ENCODE peak calls at places on chromosomes 4 and X, in five cellular contexts. One of them, this sample, is unnamed.

GRCh38 chr4:54063737-54064316 is 578 bp downstream of the CHIC2 start:
- DNase-seq in mammary epithelial cell: peak
- DNase-seq in GM23248: peak
- DNase-seq in astrocyte: no peak
- DNase-seq in K562: peak
- DNase-seq in this sample: peak

GRCh38 chr4:2069161-2069971 is 10.2 kb downstream of the NAT8L start:
- DNase-seq in mammary epithelial cell: no peak
- DNase-seq in GM23248: no peak
- DNase-seq in astrocyte: no peak
- DNase-seq in K562: no peak
- DNase-seq in this sample: no peak

GRCh38 chr4:81757706-81758105 is 286.0 kb upstream of the RASGEF1B start:
- DNase-seq in mammary epithelial cell: no peak
- DNase-seq in GM23248: no peak
- DNase-seq in astrocyte: no peak
- DNase-seq in K562: no peak
- DNase-seq in this sample: no peak

GRCh38 chr4:10115657-10116624 is 658 bp downstream of the WDR1 start:
- DNase-seq in mammary epithelial cell: peak
- DNase-seq in GM23248: peak
- DNase-seq in astrocyte: no peak
- DNase-seq in K562: peak
- DNase-seq in this sample: peak

GRCh38 chr4:65747386-65747785 is 77.1 kb upstream of the EPHA5 start:
- DNase-seq in mammary epithelial cell: no peak
- DNase-seq in GM23248: no peak
- DNase-seq in astrocyte: peak
- DNase-seq in K562: no peak
- DNase-seq in this sample: no peak

GRCh38 chr4:37546586-37546985 is 139.6 kb downstream of the RELL1 start:
- DNase-seq in mammary epithelial cell: no peak
- DNase-seq in GM23248: no peak
- DNase-seq in astrocyte: no peak
- DNase-seq in K562: no peak
- DNase-seq in this sample: no peak

GRCh38 chrX:49268702-49269009 is 937 bp upstream of the PPP1R3F start:
- DNase-seq in mammary epithelial cell: no peak
- DNase-seq in GM23248: no peak
- DNase-seq in astrocyte: no peak
- DNase-seq in K562: no peak
- DNase-seq in this sample: no peak

GRCh38 chr4:38111717-38112116 is 151.5 kb downstream of the PTTG2 start:
- DNase-seq in mammary epithelial cell: no peak
- DNase-seq in GM23248: no peak
- DNase-seq in astrocyte: no peak
- DNase-seq in K562: no peak
- DNase-seq in this sample: no peak

GRCh38 chr4:181688886-181689285 is 554.3 kb upstream of the TENM3 start:
- DNase-seq in mammary epithelial cell: no peak
- DNase-seq in GM23248: no peak
- DNase-seq in astrocyte: peak
- DNase-seq in K562: no peak
- DNase-seq in this sample: no peak

GRCh38 chrX:130529531-130529930 is 127.7 kb downstream of the RBMX2 start:
- DNase-seq in mammary epithelial cell: no peak
- DNase-seq in GM23248: peak
- DNase-seq in astrocyte: no peak
- DNase-seq in K562: no peak
- DNase-seq in this sample: no peak

GRCh38 chrX:130523460-130524394 is 121.9 kb downstream of the RBMX2 start:
- DNase-seq in mammary epithelial cell: no peak
- DNase-seq in GM23248: no peak
- DNase-seq in astrocyte: no peak
- DNase-seq in K562: peak
- DNase-seq in this sample: no peak

DNA sequence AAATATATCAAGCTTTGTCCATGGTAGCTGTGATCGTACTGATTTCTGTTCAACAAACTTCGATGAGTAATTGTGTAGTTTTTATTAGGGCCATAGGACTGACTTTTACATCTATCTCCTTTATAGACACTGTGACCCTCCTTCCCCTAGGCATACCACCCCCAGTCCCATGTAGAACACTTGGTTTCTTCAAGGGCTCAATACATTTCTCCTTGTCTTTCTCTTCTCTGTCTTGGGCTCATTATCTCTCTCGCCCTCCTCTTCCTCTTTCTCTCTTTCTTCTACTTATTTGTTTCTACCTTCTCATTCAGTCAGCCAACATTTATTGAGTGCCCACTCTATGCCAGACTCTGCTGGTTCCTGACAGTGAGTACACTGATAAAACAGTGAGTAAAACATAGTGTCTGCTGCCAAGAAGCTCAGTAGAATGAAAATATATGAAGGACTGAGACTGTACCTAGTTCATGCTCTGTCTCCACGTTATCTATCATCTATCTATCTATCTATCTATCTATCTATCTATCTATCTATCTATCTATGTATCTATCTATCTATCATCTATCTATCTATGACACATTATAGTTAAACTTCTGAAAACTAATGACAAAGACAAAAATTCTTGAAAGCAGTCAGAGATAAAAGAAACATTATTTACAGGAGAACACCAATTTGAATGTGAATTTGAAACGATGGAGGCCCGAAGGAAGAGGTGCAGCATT is 122.8 kb downstream of the RBMX2 start:
- DNase-seq in mammary epithelial cell: no peak
- DNase-seq in GM23248: no peak
- DNase-seq in astrocyte: no peak
- DNase-seq in K562: no peak
- DNase-seq in this sample: no peak
- H3K4me2 ChIP-seq in mammary epithelial cell: peak
- H3K4me2 ChIP-seq in GM23248: no peak
- H3K4me2 ChIP-seq in astrocyte: peak
- H3K4me2 ChIP-seq in K562: peak
- H3K4me2 ChIP-seq in this sample: no peak

GRCh38 chr4:156751486-156751885 is 220.1 kb downstream of the PDGFC start:
- DNase-seq in mammary epithelial cell: peak
- DNase-seq in GM23248: peak
- DNase-seq in astrocyte: peak
- DNase-seq in K562: no peak
- DNase-seq in this sample: no peak
- H3K4me2 ChIP-seq in mammary epithelial cell: peak
- H3K4me2 ChIP-seq in GM23248: peak
- H3K4me2 ChIP-seq in astrocyte: peak
- H3K4me2 ChIP-seq in K562: no peak
- H3K4me2 ChIP-seq in this sample: no peak

GRCh38 chrX:5595570-5595969 is 633.1 kb downstream of the NLGN4X start:
- DNase-seq in mammary epithelial cell: no peak
- DNase-seq in GM23248: no peak
- DNase-seq in astrocyte: no peak
- DNase-seq in K562: no peak
- DNase-seq in this sample: no peak
- H3K4me2 ChIP-seq in mammary epithelial cell: no peak
- H3K4me2 ChIP-seq in GM23248: no peak
- H3K4me2 ChIP-seq in astrocyte: no peak
- H3K4me2 ChIP-seq in K562: no peak
- H3K4me2 ChIP-seq in this sample: no peak

DNA sequence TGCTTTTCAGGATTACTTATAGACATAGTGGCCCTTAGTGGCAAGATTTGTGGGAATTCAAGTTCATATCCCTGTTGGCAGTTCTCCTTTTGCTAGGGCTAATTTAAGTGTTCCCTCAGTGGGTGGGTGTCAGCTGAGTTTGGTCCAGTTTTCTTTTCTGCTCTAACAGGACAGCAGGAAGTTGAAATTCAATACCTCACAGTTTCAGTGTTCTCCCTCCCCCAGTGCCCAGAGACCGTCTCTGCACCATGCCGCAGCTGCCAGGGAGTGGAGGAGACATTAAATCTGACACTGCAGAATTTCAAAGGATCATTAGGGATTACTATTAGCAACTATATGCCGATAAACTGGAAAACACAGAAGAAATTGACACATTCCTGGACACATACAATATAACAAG is 50.7 kb downstream of the UBE2NL start:
- DNase-seq in mammary epithelial cell: no peak
- DNase-seq in GM23248: no peak
- DNase-seq in astrocyte: no peak
- DNase-seq in K562: no peak
- DNase-seq in this sample: no peak
- H3K4me2 ChIP-seq in mammary epithelial cell: no peak
- H3K4me2 ChIP-seq in GM23248: no peak
- H3K4me2 ChIP-seq in astrocyte: no peak
- H3K4me2 ChIP-seq in K562: no peak
- H3K4me2 ChIP-seq in this sample: no peak

DNA sequence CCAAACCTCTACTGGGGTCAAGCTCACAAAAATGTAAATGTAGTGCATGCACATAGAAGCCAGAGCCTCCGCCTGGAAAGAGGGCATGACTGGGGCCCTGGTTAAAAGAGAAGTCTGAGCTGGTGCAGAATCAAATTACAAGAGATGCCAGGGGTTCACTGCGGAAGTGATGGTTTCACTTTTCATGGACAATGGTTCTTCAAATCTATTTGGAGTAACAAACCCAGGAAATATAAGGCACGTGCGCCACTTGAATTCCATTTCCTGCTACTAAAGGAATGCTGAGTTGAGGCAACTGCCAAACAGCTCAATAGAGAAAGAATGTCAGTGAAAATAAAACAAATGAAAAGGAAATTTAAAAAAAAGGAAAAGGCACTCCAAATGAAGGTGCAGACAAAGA is 79.8 kb downstream of the FUNDC1 start:
- DNase-seq in mammary epithelial cell: no peak
- DNase-seq in GM23248: peak
- DNase-seq in astrocyte: peak
- DNase-seq in K562: no peak
- DNase-seq in this sample: no peak
- H3K4me2 ChIP-seq in mammary epithelial cell: no peak
- H3K4me2 ChIP-seq in GM23248: no peak
- H3K4me2 ChIP-seq in astrocyte: no peak
- H3K4me2 ChIP-seq in K562: no peak
- H3K4me2 ChIP-seq in this sample: no peak

GRCh38 chr4:7910721-7911015 is 29.0 kb downstream of the AFAP1 start:
- DNase-seq in mammary epithelial cell: no peak
- DNase-seq in GM23248: no peak
- DNase-seq in astrocyte: no peak
- DNase-seq in K562: no peak
- DNase-seq in this sample: no peak

GRCh38 chr4:7909463-7909862 is 30.2 kb downstream of the AFAP1 start:
- DNase-seq in mammary epithelial cell: no peak
- DNase-seq in GM23248: peak
- DNase-seq in astrocyte: no peak
- DNase-seq in K562: no peak
- DNase-seq in this sample: no peak

GRCh38 chr4:7909966-7910720 is 29.5 kb downstream of the AFAP1 start:
- DNase-seq in mammary epithelial cell: peak
- DNase-seq in GM23248: peak
- DNase-seq in astrocyte: no peak
- DNase-seq in K562: no peak
- DNase-seq in this sample: no peak

GRCh38 chr4:7907142-7907541 is 32.5 kb downstream of the AFAP1 start:
- DNase-seq in mammary epithelial cell: no peak
- DNase-seq in GM23248: no peak
- DNase-seq in astrocyte: no peak
- DNase-seq in K562: no peak
- DNase-seq in this sample: no peak

DNA sequence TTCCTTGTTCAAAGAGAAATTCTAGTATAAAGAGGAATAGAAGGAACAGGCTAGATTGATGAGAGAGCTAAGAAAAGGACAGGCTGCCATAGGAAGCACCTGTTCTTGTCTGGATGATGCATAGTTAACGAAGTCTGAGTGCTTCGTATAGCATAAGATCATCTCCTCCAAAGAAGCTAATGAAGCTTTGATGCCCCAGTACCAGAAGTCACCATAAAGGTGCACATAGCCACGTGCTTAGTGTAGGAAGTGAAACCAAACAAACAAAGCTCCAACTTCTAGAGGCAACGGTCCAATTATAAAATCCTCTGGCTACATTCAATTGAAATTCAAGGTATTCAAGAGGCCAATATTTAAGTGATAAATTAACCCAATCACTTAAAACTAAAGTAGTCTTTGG is 31.0 kb downstream of the AFAP1 start:
- DNase-seq in mammary epithelial cell: no peak
- DNase-seq in GM23248: no peak
- DNase-seq in astrocyte: no peak
- DNase-seq in K562: no peak
- DNase-seq in this sample: peak
- H3K4me2 ChIP-seq in mammary epithelial cell: peak
- H3K4me2 ChIP-seq in GM23248: peak
- H3K4me2 ChIP-seq in astrocyte: no peak
- H3K4me2 ChIP-seq in K562: no peak
- H3K4me2 ChIP-seq in this sample: no peak

GRCh38 chrX:155611302-155611701 is 1.4 kb downstream of the TMLHE start:
- DNase-seq in mammary epithelial cell: no peak
- DNase-seq in GM23248: peak
- DNase-seq in astrocyte: no peak
- DNase-seq in K562: no peak
- DNase-seq in this sample: no peak
- H3K4me2 ChIP-seq in mammary epithelial cell: peak
- H3K4me2 ChIP-seq in GM23248: peak
- H3K4me2 ChIP-seq in astrocyte: peak
- H3K4me2 ChIP-seq in K562: peak
- H3K4me2 ChIP-seq in this sample: peak

DNA sequence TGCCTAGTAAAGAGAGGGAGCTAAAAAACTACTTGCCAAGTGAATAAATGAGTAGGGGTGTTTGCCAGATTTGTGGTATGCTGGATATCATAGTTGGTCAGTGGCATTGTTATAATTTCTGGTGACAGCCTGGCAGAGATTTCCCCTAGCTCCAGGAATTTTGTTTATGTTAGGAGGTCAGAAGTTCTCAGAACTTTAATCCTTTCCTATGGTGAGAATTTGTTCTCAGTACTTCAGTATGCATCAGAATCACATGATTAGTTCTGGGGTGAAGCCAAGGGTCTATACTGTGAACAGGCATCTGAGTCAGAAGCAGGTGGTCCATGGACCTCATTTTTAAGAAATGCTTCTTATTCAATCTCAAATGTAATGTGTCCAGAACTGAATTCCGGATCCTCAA is 10.5 kb downstream of the RASSF6 start:
- DNase-seq in mammary epithelial cell: peak
- DNase-seq in GM23248: no peak
- DNase-seq in astrocyte: peak
- DNase-seq in K562: no peak
- DNase-seq in this sample: no peak
- H3K4me2 ChIP-seq in mammary epithelial cell: peak
- H3K4me2 ChIP-seq in GM23248: no peak
- H3K4me2 ChIP-seq in astrocyte: no peak
- H3K4me2 ChIP-seq in K562: no peak
- H3K4me2 ChIP-seq in this sample: no peak

This sample was measured in Karpas-422.